ENCODE peak calls at places on chromosomes 4 and X, in four cellular contexts. Y is WTC11, Q is GM06990, W is AG04450. V is an unnamed sample.

GRCh38 chr4:40377462-40378385 is 42.6 kb downstream of the CHRNA9 start:
- DNase-seq in W (no peak), Q (no peak), Y (no peak), V (no peak)

GRCh38 chr4:105630670-105631655 is 77.5 kb downstream of the INTS12 start:
- DNase-seq in Q (no peak), W (no peak), Y (no peak), V (no peak)

GRCh38 chrX:31508338-31508737 is 436.5 kb upstream of the FTHL17 start:
- DNase-seq in Q (no peak), Y (no peak), W (peak), V (no peak)

GRCh38 chrX:53261573-53261972 is 19.8 kb downstream of the IQSEC2 start:
- DNase-seq in Q (no peak), Y (no peak), W (no peak), V (no peak)

GRCh38 chr4:68864438-68865177 is 48.8 kb downstream of the UGT2B10 start:
- DNase-seq in Q (no peak), W (no peak), Y (no peak), V (no peak)

GRCh38 chrX:133670394-133670793 is 255.1 kb upstream of the GPC4 start:
- DNase-seq in Y (no peak), W (peak), Q (no peak), V (no peak)

GRCh38 chrX:78124304-78124703 is 15.1 kb downstream of the TAF9B start:
- DNase-seq in Y (no peak), W (no peak), Q (no peak), V (no peak)

GRCh38 chr4:97938141-97938540 is 205.1 kb downstream of the STPG2 start:
- DNase-seq in Q (no peak), Y (no peak), W (no peak), V (peak)

GRCh38 chrX:41512394-41512793 is 65.3 kb downstream of the NYX start:
- DNase-seq in Y (no peak), W (no peak), Q (peak), V (no peak)

GRCh38 chrX:108309144-108309543 is 129.1 kb downstream of the COL4A6 start:
- DNase-seq in W (peak), Q (no peak), Y (no peak), V (no peak)

GRCh38 chrX:99398578-99398977 is 1011.5 kb downstream of the PCDH19 start:
- DNase-seq in Q (no peak), Y (no peak), W (no peak), V (no peak)

GRCh38 chr4:111268769-111269414 is 646.0 kb upstream of the PITX2 start:
- DNase-seq in Y (no peak), W (no peak), Q (peak), V (no peak)

GRCh38 chrX:40143001-40143400 is 45.2 kb upstream of the BCOR start:
- DNase-seq in W (no peak), Q (no peak), Y (peak), V (no peak)

GRCh38 chr4:112234952-112235609 is 3.5 kb downstream of the AP1AR start:
- DNase-seq in Y (peak), Q (peak), W (peak), V (peak)

DNA sequence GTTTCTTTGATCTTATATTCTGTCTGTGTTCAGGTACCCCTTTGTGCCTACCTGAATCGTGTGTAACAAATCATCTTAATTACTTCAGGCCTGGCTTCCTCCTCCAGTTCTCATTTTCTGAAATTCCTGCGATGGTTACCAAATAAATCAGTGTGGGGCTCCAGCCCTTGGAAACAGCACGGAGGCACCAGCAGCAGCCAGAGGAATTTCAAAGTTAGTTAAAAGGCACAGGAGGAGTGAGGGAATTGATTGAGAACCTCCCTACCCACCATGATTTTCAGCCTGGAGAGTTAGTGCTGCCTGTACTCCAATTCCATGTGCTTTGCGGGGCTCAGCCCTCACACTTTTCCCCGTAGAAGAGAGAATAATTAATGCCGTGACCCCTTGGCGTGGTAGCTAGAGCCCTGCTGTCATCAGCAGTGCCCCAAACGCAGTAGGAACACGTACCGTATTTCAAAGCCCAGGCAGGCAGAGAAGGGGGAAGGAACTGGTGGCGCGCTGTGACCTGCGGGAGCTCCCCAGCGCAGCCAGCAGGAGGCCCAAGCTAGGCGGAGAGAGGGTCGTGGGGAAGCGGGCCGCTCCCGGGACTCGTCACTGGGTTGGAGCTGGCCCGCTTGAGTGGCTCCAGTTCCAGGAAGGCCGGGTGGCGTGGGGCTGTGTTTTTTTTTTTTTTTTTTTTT is 84.0 kb upstream of the IGFBP7 start:
- DNase-seq in Y (peak), W (no peak), Q (no peak), V (no peak)
- TF ChIP-seq CTCF in Y (no peak), W (peak), Q (no peak), V (no peak)

DNA sequence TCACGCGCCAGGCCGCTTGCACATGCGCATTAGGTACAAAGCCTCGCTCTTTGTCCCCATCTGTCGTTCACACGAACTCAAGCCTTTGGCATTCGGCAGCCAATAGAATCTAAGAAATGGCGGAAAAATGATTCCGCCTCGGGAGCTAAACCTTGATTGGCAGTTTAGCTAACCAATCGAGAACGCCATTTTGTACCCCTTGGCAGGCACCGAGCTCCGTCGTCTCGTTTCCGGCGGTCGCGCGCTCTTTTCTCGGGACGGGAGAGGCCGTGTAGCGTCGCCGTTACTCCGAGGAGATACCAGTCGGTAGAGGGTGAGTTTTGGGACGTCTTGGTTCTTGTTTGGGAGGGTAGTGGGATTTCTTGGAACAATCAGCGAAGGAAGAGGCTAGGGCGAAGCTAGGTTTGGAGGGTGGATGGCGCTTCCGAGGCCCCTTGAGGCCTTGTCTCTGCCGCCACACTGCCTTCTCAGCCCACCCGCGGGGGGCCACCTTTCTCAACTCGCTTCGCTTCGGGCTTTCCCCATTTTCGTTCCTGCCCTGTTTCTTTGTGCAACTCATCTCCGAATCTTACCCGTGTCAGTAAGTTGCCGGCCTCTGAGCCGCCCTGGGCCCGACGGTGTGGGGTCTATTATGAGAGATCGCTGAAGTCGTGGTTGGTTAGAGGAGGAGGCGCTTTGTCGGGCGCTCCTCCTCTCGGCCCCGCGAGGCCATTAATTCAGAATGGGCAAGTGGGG is at the start of gene NONO:
- DNase-seq in Y (peak), Q (peak), W (peak), V (peak)
- TF ChIP-seq CTCF in Y (no peak), Q (peak), W (peak), V (no peak)

DNA sequence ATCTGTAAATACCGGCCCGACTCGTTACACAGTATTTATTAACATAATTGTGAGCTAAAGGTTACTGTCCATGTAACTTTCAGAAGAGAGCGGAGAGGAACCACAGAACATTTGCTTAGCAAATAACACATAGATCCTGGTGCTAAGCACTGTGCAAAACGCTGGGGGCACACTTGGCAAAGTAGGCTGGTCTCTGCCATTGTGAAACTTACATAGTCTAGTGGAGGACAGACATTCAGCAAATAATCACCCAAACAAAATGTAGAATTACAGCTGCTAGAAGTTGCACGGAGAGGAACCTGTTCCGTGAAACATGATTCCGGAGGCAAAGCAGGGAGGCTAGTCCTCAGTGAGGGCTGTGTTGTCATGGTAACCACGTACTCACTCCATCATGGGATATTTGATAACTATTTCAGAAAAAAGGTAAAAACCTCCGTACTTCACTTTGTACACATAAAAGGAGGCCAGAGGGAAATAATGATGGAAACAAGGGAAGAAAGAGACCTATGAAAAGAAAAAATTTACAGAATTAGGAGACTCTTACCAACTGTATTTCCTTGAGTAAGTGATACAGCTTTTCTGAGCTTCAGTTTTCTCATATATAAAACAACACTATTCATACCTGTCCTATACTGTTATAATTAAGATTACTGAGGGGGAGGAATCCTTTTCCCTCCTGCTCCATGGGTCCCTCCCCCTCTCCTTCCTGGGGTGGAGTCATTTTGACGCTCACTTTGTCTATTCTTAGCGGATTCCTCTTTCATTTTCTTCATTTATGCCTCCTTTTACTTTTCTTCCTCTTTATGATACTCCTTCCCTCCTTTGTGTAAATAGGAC is 760 bp upstream of the RASGEF1B start:
- DNase-seq in Y (peak), Q (no peak), W (no peak), V (peak)
- TF ChIP-seq CTCF in Y (no peak), Q (peak), W (no peak), V (peak)

DNA sequence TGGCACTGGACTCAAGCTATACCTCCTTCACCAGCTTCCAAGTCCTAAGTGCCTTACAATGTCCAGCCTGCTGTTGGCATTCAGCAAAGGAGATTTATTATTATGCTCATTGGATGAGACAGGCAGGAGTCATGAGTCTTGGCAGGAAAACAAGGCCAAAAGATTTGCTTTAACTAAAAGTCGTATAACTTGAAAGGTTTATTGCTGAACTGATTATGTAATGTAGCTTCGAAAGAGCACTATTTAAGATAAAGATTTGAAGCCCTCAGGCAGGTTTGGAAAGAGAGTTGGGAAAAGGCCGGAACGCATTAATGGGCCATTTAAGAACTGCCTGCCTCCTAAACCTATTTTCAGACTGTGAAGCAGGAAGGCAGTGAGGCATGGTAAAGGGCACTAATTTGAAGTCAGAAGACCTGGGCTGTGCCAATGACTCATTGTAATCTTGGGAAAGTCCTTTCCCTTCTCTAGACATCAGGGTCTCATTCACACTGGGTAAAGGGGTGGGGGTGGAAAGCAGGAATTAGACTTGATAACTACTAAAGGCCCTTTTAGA is 280.5 kb upstream of the EDA2R start:
- DNase-seq in Q (no peak), W (no peak), Y (no peak), V (no peak)
- TF ChIP-seq CTCF in Q (no peak), W (no peak), Y (no peak), V (no peak)

DNA sequence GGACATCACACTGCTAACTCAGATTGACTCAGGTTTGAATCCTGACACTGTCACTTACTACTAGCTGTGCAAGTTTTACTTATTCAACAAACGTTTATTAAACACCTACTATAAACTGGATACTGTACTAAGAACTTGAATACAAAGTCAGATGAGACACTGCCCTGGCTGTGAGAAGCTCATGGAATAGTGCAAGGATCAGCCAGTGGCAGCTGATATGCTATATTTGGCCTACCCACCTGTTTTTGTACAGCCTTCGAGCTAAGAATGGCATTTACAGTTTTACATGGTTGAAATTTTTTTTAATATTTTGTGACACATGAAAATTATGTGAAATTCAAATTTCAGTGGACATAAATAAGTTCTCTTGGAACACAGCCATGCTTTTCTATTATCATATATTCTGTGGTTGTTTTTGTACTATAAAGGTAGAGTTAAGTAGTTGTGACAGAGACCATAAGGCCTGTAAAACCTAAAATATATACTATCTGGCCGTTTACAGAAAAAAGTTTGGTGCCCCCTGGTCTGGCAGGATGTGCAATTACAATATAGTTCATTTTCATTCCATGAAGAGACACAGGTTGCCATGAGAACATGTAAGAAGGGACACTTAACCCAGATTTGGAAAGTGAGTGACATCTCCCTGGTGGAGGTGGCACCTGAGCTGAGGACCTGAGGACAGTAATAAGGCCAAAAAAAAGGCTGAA is 3.4 kb upstream of the SEC24D start:
- DNase-seq in Y (no peak), Q (no peak), W (no peak), V (no peak)
- TF ChIP-seq CTCF in Y (no peak), Q (no peak), W (no peak), V (no peak)

GRCh38 chr4:160546201-160546600 is 1443.3 kb downstream of the RAPGEF2 start:
- DNase-seq in Y (no peak), W (no peak), Q (no peak), V (no peak)
- TF ChIP-seq CTCF in Y (no peak), W (no peak), Q (no peak), V (no peak)

DNA sequence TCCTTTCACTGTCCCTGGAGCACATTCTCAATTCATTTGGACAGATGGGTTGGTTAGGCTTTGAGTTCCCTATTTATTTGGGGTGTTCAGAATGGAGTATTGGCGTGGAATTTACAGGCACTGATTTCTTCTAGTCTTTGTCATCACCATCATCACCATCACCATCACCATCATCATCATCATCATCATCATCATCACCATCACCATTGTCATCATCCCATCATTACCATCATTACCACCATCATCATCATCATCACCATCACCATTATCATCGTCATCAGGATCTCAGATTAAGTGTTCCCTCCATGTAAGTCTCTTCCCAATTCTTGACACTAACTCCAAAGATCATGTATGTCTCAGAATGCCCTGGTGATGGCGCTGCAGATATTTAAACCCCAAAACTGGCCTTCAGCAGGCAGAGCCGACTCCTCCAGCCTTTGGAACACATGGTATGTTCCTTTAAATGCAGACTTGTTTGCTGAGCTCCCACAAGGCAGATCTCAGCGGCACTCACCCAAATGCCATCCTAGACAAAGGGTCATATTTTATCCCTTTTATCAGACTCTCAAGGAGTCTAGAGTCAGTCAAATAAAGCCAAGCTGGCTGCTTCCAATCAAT is 19.8 kb upstream of the FAM9A start:
- DNase-seq in Y (peak), Q (no peak), W (no peak), V (no peak)
- TF ChIP-seq CTCF in Y (no peak), Q (no peak), W (no peak), V (no peak)

DNA sequence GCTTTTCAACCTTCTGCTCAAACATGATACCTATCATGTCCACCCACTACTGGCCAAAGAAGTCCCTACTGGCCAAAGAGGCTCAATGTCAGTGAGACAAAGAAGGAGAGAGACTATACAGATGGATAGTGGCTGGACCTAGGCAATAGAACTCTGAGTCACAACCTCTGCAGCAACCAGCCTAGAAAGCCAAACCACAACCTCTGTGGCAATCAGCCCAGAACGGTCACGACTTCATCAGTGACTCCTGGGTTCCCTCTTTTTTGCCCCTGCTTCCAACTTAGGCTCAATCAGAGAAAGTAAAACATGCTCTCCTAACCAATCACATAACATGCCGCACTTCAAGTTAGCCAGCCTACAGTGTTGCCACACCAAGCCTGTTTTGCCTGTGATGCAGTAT is 203.5 kb downstream of the ANAPC10 start:
- DNase-seq in W (no peak), Y (no peak), Q (no peak), V (no peak)
- TF ChIP-seq CTCF in W (no peak), Y (no peak), Q (no peak), V (no peak)

GRCh38 chr4:159460408-159460807 is 357.5 kb downstream of the RAPGEF2 start:
- DNase-seq in Y (no peak), W (no peak), Q (no peak), V (no peak)

GRCh38 chr4:159451006-159451405 is 348.1 kb downstream of the RAPGEF2 start:
- DNase-seq in Y (no peak), Q (no peak), W (no peak), V (no peak)

DNA sequence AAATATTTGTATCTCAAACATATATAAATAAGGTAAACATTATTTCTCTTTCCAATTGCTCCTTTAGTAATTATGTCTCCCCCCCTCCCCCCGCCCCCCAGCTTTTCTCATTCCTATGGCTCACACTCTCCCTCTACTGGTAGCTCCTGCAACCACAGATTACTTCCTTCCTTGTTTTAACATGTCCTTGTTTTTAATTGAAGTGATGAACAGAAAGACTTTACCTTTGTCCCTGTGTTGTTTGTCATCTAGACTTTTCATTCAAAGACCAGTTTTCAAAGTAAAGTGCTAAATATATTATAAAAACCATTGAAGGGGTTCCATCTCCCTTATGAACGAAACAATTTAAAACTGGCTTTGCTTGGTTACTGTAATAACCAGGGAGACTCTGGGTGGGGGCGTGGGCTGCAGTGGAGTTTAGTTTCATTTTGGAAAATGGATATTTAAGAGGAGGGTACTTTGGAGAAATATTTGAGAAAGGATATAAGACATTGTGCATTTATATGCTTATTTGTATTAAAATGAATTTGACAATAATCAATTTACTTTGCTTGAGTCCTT is 352.9 kb downstream of the RAPGEF2 start:
- DNase-seq in Q (no peak), W (no peak), Y (peak), V (no peak)
- TF ChIP-seq CTCF in Q (peak), W (peak), Y (peak), V (peak)

DNA sequence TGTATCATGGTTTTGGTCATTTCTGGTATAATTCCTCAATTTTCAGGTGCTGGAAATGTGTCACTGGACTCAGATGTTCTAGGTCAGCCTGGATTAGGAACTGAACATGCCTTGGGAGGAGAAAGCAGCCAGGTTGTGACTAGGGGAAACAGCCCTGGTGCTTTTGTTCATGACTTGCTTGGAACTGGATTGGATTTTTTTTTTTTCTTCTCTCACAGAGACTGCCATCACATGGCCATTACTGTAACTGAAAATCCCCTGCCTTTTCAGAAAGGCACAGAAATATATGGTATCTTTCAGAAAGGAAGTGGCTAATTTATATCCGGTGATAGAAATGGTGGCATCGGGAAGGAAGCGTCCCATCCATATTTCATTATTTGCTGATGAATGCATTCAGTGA is 34.6 kb downstream of the SEPTIN11 start:
- DNase-seq in W (no peak), Y (no peak), Q (peak), V (no peak)
- TF ChIP-seq CTCF in W (peak), Y (no peak), Q (peak), V (no peak)